ENCODE peak calls at places on chromosomes 13 and 19, in nine cellular contexts. X is stimulated activated CD8-positive, alpha-beta memory T cell treated with anti-CD3 and anti-CD28 coated beads, Interleukin-2, amount 100 ng/mL, for 48 hours; A is NCI-H1105 treated with DMSO at 0.1 percent for 48 hours; K is heart left ventricle; T is endothelial cell; J is DMS153; R is AG04450; P is posterior vena cava; G is nephron progenitor cell. Z is an unnamed sample.

GRCh38 chr13:56864451-56864850 is 276.3 kb upstream of the PRR20A start:
- DNase-seq in K (no peak), G (no peak), P (no peak), A (no peak), T (no peak), X (no peak), R (no peak), J (no peak), Z (peak)

GRCh38 chr13:50306096-50306495 is 290.9 kb downstream of the KCNRG start:
- DNase-seq in R (no peak), T (no peak), X (no peak), P (no peak), G (no peak), J (no peak), K (no peak), A (no peak), Z (no peak)

GRCh38 chr13:90919153-90919552 is 428.3 kb upstream of the MIR17HG start:
- DNase-seq in T (no peak), G (no peak), K (no peak), P (no peak), R (no peak), X (no peak), J (no peak), A (no peak), Z (no peak)

GRCh38 chr19:14031719-14032480 is at the start of gene IL27RA:
- DNase-seq in G (peak), X (peak), J (no peak), K (peak), A (peak), T (peak), P (peak), R (no peak), Z (peak)

GRCh38 chr19:58572818-58573657 is at the start of gene MZF1:
- DNase-seq in P (peak), R (peak), K (peak), G (peak), A (no peak), J (no peak), X (peak), T (peak), Z (no peak)

GRCh38 chr19:45168767-45169351 is 8.1 kb upstream of the NKPD1 start:
- DNase-seq in R (no peak), T (no peak), X (no peak), P (no peak), J (peak), K (no peak), G (no peak), A (no peak), Z (peak)

GRCh38 chr13:26971990-26972888 is 199.4 kb downstream of the USP12 start:
- DNase-seq in J (peak), X (no peak), P (peak), R (no peak), K (no peak), T (peak), A (peak), G (peak), Z (peak)

GRCh38 chr13:34577051-34577450 is 365.0 kb upstream of the NBEA start:
- DNase-seq in R (no peak), X (no peak), P (no peak), J (no peak), G (no peak), T (no peak), A (no peak), K (no peak), Z (no peak)

GRCh38 chr19:41421314-41421713 is 5.9 kb downstream of the B3GNT8 start:
- DNase-seq in J (peak), T (no peak), G (no peak), X (no peak), A (peak), R (no peak), P (no peak), K (no peak), Z (peak)

GRCh38 chr19:48746120-48746519 is 589 bp downstream of the IZUMO1 start:
- DNase-seq in A (no peak), P (no peak), T (no peak), G (no peak), K (no peak), R (no peak), J (no peak), X (no peak), Z (no peak)

GRCh38 chr13:54965881-54966280 is 1937.3 kb downstream of the OLFM4 start:
- DNase-seq in T (no peak), R (no peak), A (no peak), G (no peak), P (no peak), J (no peak), K (no peak), X (no peak), Z (no peak)

GRCh38 chr19:8681345-8682021 is 17.1 kb downstream of the ACTL9 start:
- DNase-seq in X (no peak), T (no peak), R (no peak), G (no peak), J (no peak), K (no peak), P (no peak), A (no peak), Z (no peak)

GRCh38 chr19:45130888-45131615 is 29.7 kb downstream of the NKPD1 start:
- DNase-seq in G (peak), P (no peak), K (no peak), T (no peak), J (peak), A (peak), X (no peak), R (no peak), Z (peak)

GRCh38 chr19:53876651-53877224 is 5.3 kb upstream of the PRKCG start:
- DNase-seq in P (no peak), X (no peak), R (no peak), K (no peak), A (no peak), T (no peak), J (no peak), G (no peak), Z (no peak)

GRCh38 chr13:39379118-39379517 is 223.9 kb downstream of the LHFPL6 start:
- DNase-seq in G (no peak), X (no peak), A (no peak), K (no peak), J (no peak), T (no peak), R (no peak), P (no peak), Z (no peak)

GRCh38 chr19:33705860-33706259 is 84.1 kb downstream of the CHST8 start:
- DNase-seq in P (peak), X (no peak), J (no peak), G (no peak), T (no peak), R (no peak), K (no peak), A (no peak), Z (no peak)

GRCh38 chr19:44794610-44795009 is 14.3 kb upstream of the BCAM start:
- DNase-seq in P (no peak), J (no peak), X (no peak), T (no peak), K (no peak), A (no peak), R (no peak), G (no peak), Z (no peak)

GRCh38 chr13:48727252-48728011 is 73.7 kb downstream of the CYSLTR2 start:
- DNase-seq in P (no peak), G (no peak), T (no peak), K (peak), X (no peak), R (no peak), A (no peak), J (no peak), Z (no peak)

GRCh38 chr19:45767881-45768643 is 990 bp downstream of the SIX5 start:
- DNase-seq in P (peak), X (no peak), T (peak), G (peak), J (no peak), R (no peak), A (peak), K (peak), Z (peak)

GRCh38 chr19:58409010-58409790 is 751 bp downstream of the ZNF584 start:
- DNase-seq in A (peak), K (peak), R (no peak), J (no peak), X (no peak), T (peak), P (peak), G (peak), Z (peak)